ENCODE peak calls at places on chromosomes 7 and 10, in six cellular contexts. One of them, this sample, is unnamed.

GRCh38 chr10:80468002-80468401 is 13.9 kb downstream of the TSPAN14 start:
- DNase-seq in activated naive CD8-positive, alpha-beta T cell treated with anti-CD3 and anti-CD28 coated beads for 36 hours: peak; percentile 82
- DNase-seq in astrocyte: no peak
- DNase-seq in aorta: peak; percentile 67
- DNase-seq in stimulated activated CD8-positive, alpha-beta memory T cell treated with anti-CD3 and anti-CD28 coated beads, Interleukin-4, amount 100 ng/mL, for 1 hour: no peak
- DNase-seq in HuH-7.5: no peak
- DNase-seq in this sample: peak; percentile 44

GRCh38 chr7:26398436-26399308 is 107.0 kb downstream of the SNX10 start:
- DNase-seq in activated naive CD8-positive, alpha-beta T cell treated with anti-CD3 and anti-CD28 coated beads for 36 hours: peak; percentile 48
- DNase-seq in astrocyte: peak; percentile 35
- DNase-seq in aorta: peak; percentile 81
- DNase-seq in stimulated activated CD8-positive, alpha-beta memory T cell treated with anti-CD3 and anti-CD28 coated beads, Interleukin-4, amount 100 ng/mL, for 1 hour: no peak
- DNase-seq in HuH-7.5: peak; percentile 62
- DNase-seq in this sample: peak; percentile 60

GRCh38 chr10:66836057-66836456 is 89.8 kb upstream of the LRRTM3 start:
- DNase-seq in activated naive CD8-positive, alpha-beta T cell treated with anti-CD3 and anti-CD28 coated beads for 36 hours: no peak
- DNase-seq in astrocyte: peak; percentile 89
- DNase-seq in aorta: no peak
- DNase-seq in stimulated activated CD8-positive, alpha-beta memory T cell treated with anti-CD3 and anti-CD28 coated beads, Interleukin-4, amount 100 ng/mL, for 1 hour: no peak
- DNase-seq in HuH-7.5: no peak
- DNase-seq in this sample: no peak

GRCh38 chr7:2936891-2937580 is 92.9 kb upstream of the GNA12 start:
- DNase-seq in activated naive CD8-positive, alpha-beta T cell treated with anti-CD3 and anti-CD28 coated beads for 36 hours: no peak
- DNase-seq in astrocyte: no peak
- DNase-seq in aorta: peak; percentile 25
- DNase-seq in stimulated activated CD8-positive, alpha-beta memory T cell treated with anti-CD3 and anti-CD28 coated beads, Interleukin-4, amount 100 ng/mL, for 1 hour: no peak
- DNase-seq in HuH-7.5: no peak
- DNase-seq in this sample: no peak

GRCh38 chr10:58951750-58952149 is 224.7 kb upstream of the PHYHIPL start:
- DNase-seq in activated naive CD8-positive, alpha-beta T cell treated with anti-CD3 and anti-CD28 coated beads for 36 hours: no peak
- DNase-seq in astrocyte: peak; percentile 59
- DNase-seq in aorta: no peak
- DNase-seq in stimulated activated CD8-positive, alpha-beta memory T cell treated with anti-CD3 and anti-CD28 coated beads, Interleukin-4, amount 100 ng/mL, for 1 hour: no peak
- DNase-seq in HuH-7.5: no peak
- DNase-seq in this sample: no peak

GRCh38 chr7:144787127-144787526 is 48.7 kb downstream of the TPK1 start:
- DNase-seq in activated naive CD8-positive, alpha-beta T cell treated with anti-CD3 and anti-CD28 coated beads for 36 hours: no peak
- DNase-seq in astrocyte: no peak
- DNase-seq in aorta: no peak
- DNase-seq in stimulated activated CD8-positive, alpha-beta memory T cell treated with anti-CD3 and anti-CD28 coated beads, Interleukin-4, amount 100 ng/mL, for 1 hour: no peak
- DNase-seq in HuH-7.5: no peak
- DNase-seq in this sample: no peak

GRCh38 chr10:60203993-60204618 is 185.6 kb downstream of the ANK3 start:
- DNase-seq in activated naive CD8-positive, alpha-beta T cell treated with anti-CD3 and anti-CD28 coated beads for 36 hours: no peak
- DNase-seq in astrocyte: no peak
- DNase-seq in aorta: no peak
- DNase-seq in stimulated activated CD8-positive, alpha-beta memory T cell treated with anti-CD3 and anti-CD28 coated beads, Interleukin-4, amount 100 ng/mL, for 1 hour: no peak
- DNase-seq in HuH-7.5: no peak
- DNase-seq in this sample: no peak

GRCh38 chr7:113710310-113711106 is 208.3 kb downstream of the PPP1R3A start:
- DNase-seq in activated naive CD8-positive, alpha-beta T cell treated with anti-CD3 and anti-CD28 coated beads for 36 hours: peak; percentile 14
- DNase-seq in astrocyte: peak; percentile 79
- DNase-seq in aorta: no peak
- DNase-seq in stimulated activated CD8-positive, alpha-beta memory T cell treated with anti-CD3 and anti-CD28 coated beads, Interleukin-4, amount 100 ng/mL, for 1 hour: no peak
- DNase-seq in HuH-7.5: peak; percentile 22
- DNase-seq in this sample: no peak

GRCh38 chr10:122234416-122234815 is 36.7 kb upstream of the BTBD16 start:
- DNase-seq in activated naive CD8-positive, alpha-beta T cell treated with anti-CD3 and anti-CD28 coated beads for 36 hours: no peak
- DNase-seq in astrocyte: no peak
- DNase-seq in aorta: no peak
- DNase-seq in stimulated activated CD8-positive, alpha-beta memory T cell treated with anti-CD3 and anti-CD28 coated beads, Interleukin-4, amount 100 ng/mL, for 1 hour: no peak
- DNase-seq in HuH-7.5: no peak
- DNase-seq in this sample: no peak

GRCh38 chr7:10632707-10633106 is 341.0 kb upstream of the PHF14 start:
- DNase-seq in activated naive CD8-positive, alpha-beta T cell treated with anti-CD3 and anti-CD28 coated beads for 36 hours: no peak
- DNase-seq in astrocyte: no peak
- DNase-seq in aorta: no peak
- DNase-seq in stimulated activated CD8-positive, alpha-beta memory T cell treated with anti-CD3 and anti-CD28 coated beads, Interleukin-4, amount 100 ng/mL, for 1 hour: no peak
- DNase-seq in HuH-7.5: no peak
- DNase-seq in this sample: no peak

GRCh38 chr7:117401293-117402002 is 25.8 kb downstream of the ASZ1 start:
- DNase-seq in activated naive CD8-positive, alpha-beta T cell treated with anti-CD3 and anti-CD28 coated beads for 36 hours: no peak
- DNase-seq in astrocyte: no peak
- DNase-seq in aorta: no peak
- DNase-seq in stimulated activated CD8-positive, alpha-beta memory T cell treated with anti-CD3 and anti-CD28 coated beads, Interleukin-4, amount 100 ng/mL, for 1 hour: no peak
- DNase-seq in HuH-7.5: no peak
- DNase-seq in this sample: no peak

GRCh38 chr10:119526606-119527592 is 15.6 kb downstream of the RGS10 start:
- DNase-seq in activated naive CD8-positive, alpha-beta T cell treated with anti-CD3 and anti-CD28 coated beads for 36 hours: no peak
- DNase-seq in astrocyte: no peak
- DNase-seq in aorta: no peak
- DNase-seq in stimulated activated CD8-positive, alpha-beta memory T cell treated with anti-CD3 and anti-CD28 coated beads, Interleukin-4, amount 100 ng/mL, for 1 hour: no peak
- DNase-seq in HuH-7.5: no peak
- DNase-seq in this sample: no peak

GRCh38 chr7:97495487-97495886 is 236.4 kb upstream of the TAC1 start:
- DNase-seq in activated naive CD8-positive, alpha-beta T cell treated with anti-CD3 and anti-CD28 coated beads for 36 hours: no peak
- DNase-seq in astrocyte: no peak
- DNase-seq in aorta: no peak
- DNase-seq in stimulated activated CD8-positive, alpha-beta memory T cell treated with anti-CD3 and anti-CD28 coated beads, Interleukin-4, amount 100 ng/mL, for 1 hour: no peak
- DNase-seq in HuH-7.5: no peak
- DNase-seq in this sample: no peak

GRCh38 chr10:110156046-110156445 is 51.4 kb upstream of the MXI1 start:
- DNase-seq in activated naive CD8-positive, alpha-beta T cell treated with anti-CD3 and anti-CD28 coated beads for 36 hours: no peak
- DNase-seq in astrocyte: no peak
- DNase-seq in aorta: no peak
- DNase-seq in stimulated activated CD8-positive, alpha-beta memory T cell treated with anti-CD3 and anti-CD28 coated beads, Interleukin-4, amount 100 ng/mL, for 1 hour: no peak
- DNase-seq in HuH-7.5: no peak
- DNase-seq in this sample: no peak

GRCh38 chr10:15167411-15168295 is 840 bp downstream of the NMT2 start:
- DNase-seq in activated naive CD8-positive, alpha-beta T cell treated with anti-CD3 and anti-CD28 coated beads for 36 hours: peak; percentile 61
- DNase-seq in astrocyte: peak; percentile 44
- DNase-seq in aorta: peak; percentile 67
- DNase-seq in stimulated activated CD8-positive, alpha-beta memory T cell treated with anti-CD3 and anti-CD28 coated beads, Interleukin-4, amount 100 ng/mL, for 1 hour: no peak
- DNase-seq in HuH-7.5: peak; percentile 83
- DNase-seq in this sample: peak; percentile 45

GRCh38 chr10:43084812-43085211 is 7.9 kb downstream of the RET start:
- DNase-seq in activated naive CD8-positive, alpha-beta T cell treated with anti-CD3 and anti-CD28 coated beads for 36 hours: no peak
- DNase-seq in astrocyte: no peak
- DNase-seq in aorta: no peak
- DNase-seq in stimulated activated CD8-positive, alpha-beta memory T cell treated with anti-CD3 and anti-CD28 coated beads, Interleukin-4, amount 100 ng/mL, for 1 hour: no peak
- DNase-seq in HuH-7.5: no peak
- DNase-seq in this sample: no peak

GRCh38 chr10:59830601-59831259 is 75.6 kb downstream of the CCDC6 start:
- DNase-seq in activated naive CD8-positive, alpha-beta T cell treated with anti-CD3 and anti-CD28 coated beads for 36 hours: no peak
- DNase-seq in astrocyte: peak; percentile 34
- DNase-seq in aorta: no peak
- DNase-seq in stimulated activated CD8-positive, alpha-beta memory T cell treated with anti-CD3 and anti-CD28 coated beads, Interleukin-4, amount 100 ng/mL, for 1 hour: no peak
- DNase-seq in HuH-7.5: peak; percentile 38
- DNase-seq in this sample: no peak

GRCh38 chr10:119197921-119198320 is 9.4 kb upstream of the GRK5 start:
- DNase-seq in activated naive CD8-positive, alpha-beta T cell treated with anti-CD3 and anti-CD28 coated beads for 36 hours: no peak
- DNase-seq in astrocyte: peak; percentile 85
- DNase-seq in aorta: no peak
- DNase-seq in stimulated activated CD8-positive, alpha-beta memory T cell treated with anti-CD3 and anti-CD28 coated beads, Interleukin-4, amount 100 ng/mL, for 1 hour: no peak
- DNase-seq in HuH-7.5: no peak
- DNase-seq in this sample: no peak

GRCh38 chr7:92020636-92021035 is 80.0 kb downstream of the AKAP9 start:
- DNase-seq in activated naive CD8-positive, alpha-beta T cell treated with anti-CD3 and anti-CD28 coated beads for 36 hours: no peak
- DNase-seq in astrocyte: peak; percentile 27
- DNase-seq in aorta: no peak
- DNase-seq in stimulated activated CD8-positive, alpha-beta memory T cell treated with anti-CD3 and anti-CD28 coated beads, Interleukin-4, amount 100 ng/mL, for 1 hour: no peak
- DNase-seq in HuH-7.5: no peak
- DNase-seq in this sample: no peak

GRCh38 chr10:76150139-76150885 is 718.9 kb downstream of the LRMDA start:
- DNase-seq in activated naive CD8-positive, alpha-beta T cell treated with anti-CD3 and anti-CD28 coated beads for 36 hours: no peak
- DNase-seq in astrocyte: peak; percentile 88
- DNase-seq in aorta: no peak
- DNase-seq in stimulated activated CD8-positive, alpha-beta memory T cell treated with anti-CD3 and anti-CD28 coated beads, Interleukin-4, amount 100 ng/mL, for 1 hour: no peak
- DNase-seq in HuH-7.5: no peak
- DNase-seq in this sample: no peak

GRCh38 chr10:32163774-32164148 is 107.5 kb upstream of the KIF5B start:
- DNase-seq in activated naive CD8-positive, alpha-beta T cell treated with anti-CD3 and anti-CD28 coated beads for 36 hours: no peak
- DNase-seq in astrocyte: no peak
- DNase-seq in aorta: no peak
- DNase-seq in stimulated activated CD8-positive, alpha-beta memory T cell treated with anti-CD3 and anti-CD28 coated beads, Interleukin-4, amount 100 ng/mL, for 1 hour: no peak
- DNase-seq in HuH-7.5: no peak
- DNase-seq in this sample: no peak

GRCh38 chr7:36600869-36601530 is 123.3 kb downstream of the AOAH start:
- DNase-seq in activated naive CD8-positive, alpha-beta T cell treated with anti-CD3 and anti-CD28 coated beads for 36 hours: peak; percentile 34
- DNase-seq in astrocyte: peak; percentile 49
- DNase-seq in aorta: no peak
- DNase-seq in stimulated activated CD8-positive, alpha-beta memory T cell treated with anti-CD3 and anti-CD28 coated beads, Interleukin-4, amount 100 ng/mL, for 1 hour: no peak
- DNase-seq in HuH-7.5: no peak
- DNase-seq in this sample: no peak